ENCODE peak calls at places on chromosome 10, in ten cellular contexts. I is WTC11; K is H1; G is OCI-LY7; P is BJ; F is pancreas; Q is heart right ventricle; N is progenitor cell of endocrine pancreas; E is thoracic aorta; J is CD4-positive, alpha-beta T cell. M is an unnamed sample.

GRCh38 chr10:13822475-13822874 is 235.7 kb downstream of the PRPF18 start:
- DNase-seq in I (no peak), K (no peak), G (peak), P (no peak), F (no peak), Q (no peak), N (no peak), E (no peak), J (no peak), M (no peak)

GRCh38 chr10:31864834-31865518 is 63.7 kb downstream of the ARHGAP12 start:
- DNase-seq in I (no peak), K (peak), G (no peak), P (no peak), F (no peak), Q (no peak), N (no peak), E (no peak), J (no peak), M (no peak)

GRCh38 chr10:43036581-43037428 is 40.1 kb upstream of the RET start:
- DNase-seq in I (no peak), K (no peak), G (no peak), P (no peak), F (no peak), Q (no peak), N (no peak), E (no peak), J (no peak), M (no peak)

GRCh38 chr10:130206216-130206737 is 70.1 kb downstream of the GLRX3 start:
- DNase-seq in I (no peak), K (no peak), G (no peak), P (no peak), F (no peak), Q (no peak), N (no peak), E (no peak), J (no peak), M (no peak)

GRCh38 chr10:86659721-86660438 is 5.5 kb downstream of the OPN4 start:
- DNase-seq in I (peak), K (no peak), G (no peak), P (no peak), F (peak), Q (peak), N (no peak), E (no peak), J (no peak), M (no peak)

GRCh38 chr10:123346581-123346980 is 192.4 kb downstream of the BUB3 start:
- DNase-seq in I (no peak), K (no peak), G (no peak), P (no peak), F (no peak), Q (no peak), N (no peak), E (no peak), J (no peak), M (no peak)

GRCh38 chr10:73228247-73228646 is 18.8 kb downstream of the DNAJC9 start:
- DNase-seq in I (no peak), K (no peak), G (no peak), P (no peak), F (no peak), Q (no peak), N (no peak), E (no peak), J (no peak), M (no peak)

GRCh38 chr10:25180801-25181200 is 6.0 kb downstream of the GPR158 start:
- DNase-seq in I (no peak), K (no peak), G (no peak), P (no peak), F (no peak), Q (no peak), N (no peak), E (no peak), J (no peak), M (no peak)

GRCh38 chr10:44921061-44921460 is 9.9 kb downstream of the TMEM72 start:
- DNase-seq in I (no peak), K (no peak), G (no peak), P (no peak), F (no peak), Q (no peak), N (no peak), E (no peak), J (no peak), M (no peak)

GRCh38 chr10:3148994-3149393 is 23.6 kb downstream of the PITRM1 start:
- DNase-seq in I (no peak), K (no peak), G (no peak), P (no peak), F (no peak), Q (no peak), N (no peak), E (no peak), J (no peak), M (no peak)

GRCh38 chr10:94174838-94175237 is 181.1 kb downstream of the PLCE1 start:
- DNase-seq in I (no peak), K (no peak), G (no peak), P (no peak), F (no peak), Q (no peak), N (no peak), E (no peak), J (no peak), M (no peak)

GRCh38 chr10:118522791-118523498 is 72.5 kb downstream of the PRLHR start:
- DNase-seq in I (no peak), K (no peak), G (no peak), P (no peak), F (no peak), Q (no peak), N (no peak), E (no peak), J (no peak), M (no peak)

GRCh38 chr10:98074315-98074911 is 44.0 kb upstream of the CRTAC1 start:
- DNase-seq in I (peak), K (no peak), G (peak), P (no peak), F (no peak), Q (no peak), N (peak), E (no peak), J (no peak), M (peak)

GRCh38 chr10:22631646-22632278 is 82.6 kb downstream of the PIP4K2A start:
- DNase-seq in I (no peak), K (no peak), G (no peak), P (no peak), F (no peak), Q (no peak), N (no peak), E (no peak), J (no peak), M (no peak)

GRCh38 chr10:6231146-6231545 is 28.4 kb downstream of the PFKFB3 start:
- DNase-seq in I (no peak), K (no peak), G (no peak), P (no peak), F (no peak), Q (no peak), N (no peak), E (no peak), J (no peak), M (no peak)

GRCh38 chr10:123398180-123398591 is 244.0 kb downstream of the BUB3 start:
- DNase-seq in I (no peak), K (no peak), G (peak), P (no peak), F (no peak), Q (no peak), N (no peak), E (no peak), J (no peak), M (no peak)

GRCh38 chr10:91197044-91197651 is 23.3 kb upstream of the PCGF5 start:
- DNase-seq in I (no peak), K (no peak), G (no peak), P (no peak), F (no peak), Q (peak), N (no peak), E (no peak), J (no peak), M (no peak)

GRCh38 chr10:99983280-99983988 is 26.3 kb downstream of the DNMBP start:
- DNase-seq in I (no peak), K (no peak), G (peak), P (no peak), F (no peak), Q (peak), N (no peak), E (no peak), J (no peak), M (peak)

GRCh38 chr10:110600487-110601101 is 33.1 kb downstream of the SMC3 start:
- DNase-seq in I (no peak), K (peak), G (peak), P (no peak), F (no peak), Q (no peak), N (peak), E (no peak), J (no peak), M (peak)
- TF ChIP-seq CTCF in I (peak), K (peak), G (peak), P (peak), F (peak), Q (peak), N (peak), E (no peak), J (peak), M (peak)

DNA sequence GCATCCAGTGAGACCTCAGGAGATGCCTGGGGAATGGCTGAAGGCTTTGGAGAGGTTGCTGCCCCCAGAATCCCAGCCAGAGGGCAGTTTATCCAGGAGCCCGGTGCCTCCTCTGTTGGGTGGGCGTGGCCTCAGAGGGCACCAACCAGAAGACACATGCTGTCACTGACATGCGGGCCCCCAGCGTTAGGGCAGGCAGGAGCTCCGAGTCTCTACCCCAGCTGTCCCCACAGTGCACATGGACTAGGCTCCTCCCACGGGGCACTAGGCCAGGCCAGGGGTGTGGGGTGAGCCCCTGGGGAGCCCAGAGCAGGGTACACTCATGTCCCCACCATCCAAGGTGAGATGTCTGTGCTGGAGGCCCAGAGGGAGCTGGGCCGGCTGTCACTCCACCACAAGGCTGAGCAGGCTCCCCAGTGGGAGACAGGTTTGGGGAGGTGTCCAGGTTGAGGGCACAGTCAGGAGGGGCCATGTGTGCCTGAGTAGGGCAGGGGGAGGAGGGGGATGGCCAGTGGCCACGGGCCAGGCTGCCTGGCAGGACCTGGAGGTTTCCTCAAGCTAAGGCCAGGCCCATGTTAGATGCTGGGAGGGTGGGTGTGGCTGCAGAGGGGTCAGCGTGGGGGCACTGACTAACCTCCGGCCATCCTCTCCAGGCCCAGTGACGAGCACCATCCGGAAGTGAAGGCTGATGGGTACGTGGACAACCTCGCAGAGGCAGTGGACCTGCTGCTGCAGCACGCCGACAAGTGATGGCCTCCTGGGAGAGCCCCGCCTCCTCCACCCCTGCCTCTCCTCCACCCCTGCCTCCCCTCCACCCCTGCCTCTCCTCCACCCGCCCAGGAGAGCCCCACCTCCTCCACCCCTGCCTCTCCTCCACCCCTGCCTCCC is 131.3 kb downstream of the FAM53B start:
- DNase-seq in I (peak), K (no peak), G (peak), P (no peak), F (no peak), Q (peak), N (no peak), E (peak), J (no peak), M (no peak)
- TF ChIP-seq CTCF in I (no peak), K (peak), G (no peak), P (no peak), F (no peak), Q (no peak), N (no peak), E (no peak), J (no peak), M (no peak)

GRCh38 chr10:101710064-101710695 is 15.2 kb upstream of the FBXW4 start:
- DNase-seq in I (no peak), K (no peak), G (no peak), P (no peak), F (no peak), Q (no peak), N (no peak), E (no peak), J (no peak), M (no peak)
- TF ChIP-seq CTCF in I (no peak), K (no peak), G (peak), P (peak), F (no peak), Q (no peak), N (no peak), E (no peak), J (no peak), M (no peak)

GRCh38 chr10:21497177-21497807 is 28.2 kb downstream of the SKIDA1 start:
- DNase-seq in I (peak), K (no peak), G (peak), P (no peak), F (peak), Q (peak), N (peak), E (peak), J (peak), M (peak)

GRCh38 chr10:21495002-21495685 is 30.3 kb downstream of the SKIDA1 start:
- DNase-seq in I (no peak), K (no peak), G (peak), P (no peak), F (no peak), Q (no peak), N (no peak), E (no peak), J (no peak), M (peak)

GRCh38 chr10:21498416-21498815 is 27.1 kb downstream of the SKIDA1 start:
- DNase-seq in I (no peak), K (no peak), G (no peak), P (no peak), F (no peak), Q (no peak), N (no peak), E (no peak), J (no peak), M (no peak)

GRCh38 chr10:21495686-21496284 is 29.7 kb downstream of the SKIDA1 start:
- DNase-seq in I (peak), K (peak), G (peak), P (no peak), F (peak), Q (peak), N (peak), E (peak), J (peak), M (peak)

GRCh38 chr10:21496285-21497176 is 29.0 kb downstream of the SKIDA1 start:
- DNase-seq in I (peak), K (no peak), G (peak), P (no peak), F (peak), Q (peak), N (peak), E (no peak), J (peak), M (peak)
- TF ChIP-seq CTCF in I (no peak), K (no peak), G (peak), P (peak), F (no peak), Q (peak), N (peak), E (peak), J (peak), M (no peak)

GRCh38 chr10:33334839-33335549 is 527 bp upstream of the NRP1 start:
- DNase-seq in I (peak), K (no peak), G (no peak), P (peak), F (peak), Q (peak), N (peak), E (no peak), J (no peak), M (peak)
- TF ChIP-seq CTCF in I (no peak), K (peak), G (no peak), P (peak), F (peak), Q (peak), N (peak), E (peak), J (no peak), M (peak)

GRCh38 chr10:69295027-69295426 is 16.7 kb downstream of the HK1 start:
- DNase-seq in I (no peak), K (no peak), G (no peak), P (no peak), F (no peak), Q (no peak), N (no peak), E (no peak), J (no peak), M (no peak)
- TF ChIP-seq CTCF in I (no peak), K (no peak), G (no peak), P (no peak), F (no peak), Q (no peak), N (no peak), E (no peak), J (no peak), M (no peak)

DNA sequence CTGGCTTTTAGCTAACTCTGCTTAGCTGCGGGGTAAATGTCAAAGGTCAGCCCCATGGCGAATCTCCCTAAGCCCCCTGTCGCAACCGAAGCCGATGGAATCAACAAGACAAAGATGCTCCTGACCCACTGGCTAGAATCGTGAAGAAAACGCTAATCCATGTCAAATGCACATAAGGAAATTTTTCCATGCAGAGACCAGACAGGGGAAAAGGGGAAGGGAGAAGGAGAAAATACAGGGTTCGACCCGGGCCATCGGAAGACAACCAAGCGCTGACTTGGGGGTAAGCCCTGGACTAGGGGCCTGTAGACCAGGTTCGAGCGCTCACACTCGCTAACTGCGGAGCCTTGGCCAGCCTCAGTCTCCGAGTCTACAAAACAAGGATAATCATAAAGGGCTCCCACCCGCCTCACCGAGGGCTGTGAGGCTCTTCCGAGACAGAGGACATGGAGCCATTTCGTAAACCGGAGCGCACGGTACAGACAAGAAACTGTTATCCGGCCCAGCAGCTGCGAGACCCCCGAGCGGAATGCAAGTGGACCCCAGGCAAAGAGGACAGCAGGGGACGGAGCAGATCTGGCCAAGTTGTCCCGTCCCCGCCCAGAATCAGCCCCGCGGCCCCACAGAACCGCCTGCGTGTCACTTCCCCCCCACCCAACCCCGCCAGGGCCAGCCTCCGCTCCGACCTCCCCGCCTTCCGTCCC is 501 bp downstream of the SAR1A start:
- DNase-seq in I (no peak), K (no peak), G (peak), P (no peak), F (peak), Q (no peak), N (no peak), E (no peak), J (no peak), M (no peak)
- TF ChIP-seq CTCF in I (no peak), K (no peak), G (no peak), P (no peak), F (no peak), Q (no peak), N (no peak), E (no peak), J (no peak), M (no peak)

GRCh38 chr10:131899116-131899690 is 1.6 kb upstream of the PPP2R2D start:
- DNase-seq in I (no peak), K (no peak), G (no peak), P (no peak), F (no peak), Q (no peak), N (no peak), E (no peak), J (no peak), M (no peak)

GRCh38 chr10:131898713-131899112 is 2.1 kb upstream of the PPP2R2D start:
- DNase-seq in I (no peak), K (no peak), G (no peak), P (no peak), F (peak), Q (no peak), N (no peak), E (no peak), J (no peak), M (no peak)

GRCh38 chr10:131900350-131901152 is at the start of gene PPP2R2D:
- DNase-seq in I (peak), K (peak), G (peak), P (peak), F (peak), Q (peak), N (peak), E (peak), J (peak), M (peak)

GRCh38 chr10:131901181-131901829 is 497 bp downstream of the PPP2R2D start:
- DNase-seq in I (peak), K (no peak), G (peak), P (no peak), F (peak), Q (peak), N (peak), E (no peak), J (peak), M (peak)

DNA sequence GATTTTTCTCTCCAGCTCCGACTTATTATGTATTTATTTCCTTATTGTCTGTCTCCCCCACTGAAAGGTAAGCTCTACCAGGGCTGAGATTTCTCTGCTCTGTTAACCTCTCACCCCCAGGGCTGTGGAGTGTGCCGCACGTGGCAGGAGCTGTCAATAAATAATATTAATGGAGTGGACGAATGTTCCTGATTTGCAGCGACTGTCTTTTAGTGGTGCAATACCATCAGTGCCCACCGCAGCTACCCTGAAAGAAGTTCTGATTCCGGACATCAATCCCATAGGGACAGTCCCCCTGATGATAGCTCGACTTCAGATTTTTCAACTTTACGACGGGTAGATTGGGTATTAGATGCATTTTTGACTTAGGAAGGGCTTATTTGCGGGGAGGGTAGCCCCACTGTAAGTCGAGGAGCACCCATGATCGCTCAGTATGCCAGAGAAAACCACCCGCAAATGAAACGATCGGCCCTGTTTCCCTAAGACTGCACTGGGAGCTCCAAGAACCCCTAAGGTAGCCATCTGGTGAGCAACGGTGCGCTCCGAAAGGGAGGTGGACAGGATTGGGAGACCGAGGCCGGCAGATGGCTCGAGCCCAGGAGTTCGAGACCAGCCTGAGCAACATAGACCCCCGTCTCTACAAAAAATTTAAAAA is 986 bp upstream of the PPP2R2D start:
- DNase-seq in I (no peak), K (no peak), G (peak), P (no peak), F (no peak), Q (no peak), N (no peak), E (no peak), J (no peak), M (peak)
- TF ChIP-seq CTCF in I (no peak), K (no peak), G (peak), P (no peak), F (no peak), Q (no peak), N (peak), E (peak), J (no peak), M (no peak)

GRCh38 chr10:34994565-34995142 is 95.5 kb downstream of the CUL2 start:
- DNase-seq in I (peak), K (peak), G (peak), P (no peak), F (peak), Q (no peak), N (peak), E (no peak), J (peak), M (peak)
- TF ChIP-seq CTCF in I (peak), K (peak), G (peak), P (peak), F (peak), Q (peak), N (peak), E (peak), J (peak), M (peak)

M was measured in endothelial cell.